ENCODE peak calls at places on chromosomes 6 and 20, in four cellular contexts. B is breast epithelium, J is right lobe of liver, E is lower lobe of right lung. K is an unnamed sample. For H3K4me1, the result is how much of the 10 kb centered on the place peaks cover.

GRCh38 chr6:24930386-24930785 is 5.4 kb downstream of the RIPOR2 start:
- DNase-seq in E (no peak), B (no peak), J (no peak), K (peak)

GRCh38 chr6:105767541-105767940 is 318.6 kb upstream of the PRDM1 start:
- DNase-seq in E (no peak), B (no peak), J (no peak), K (no peak)

GRCh38 chr6:135183532-135184440 is 2.7 kb downstream of the MYB start:
- DNase-seq in J (peak), E (peak), B (peak), K (no peak)

GRCh38 chr20:44142416-44142815 is 44.6 kb downstream of the JPH2 start:
- DNase-seq in E (no peak), J (no peak), B (no peak), K (no peak)

GRCh38 chr6:14910692-14911547 is 334.9 kb upstream of the JARID2 start:
- DNase-seq in E (peak), J (peak), B (no peak), K (no peak)

GRCh38 chr6:32868257-32868788 is 14.3 kb downstream of the PSMB9 start:
- DNase-seq in B (peak), E (peak), J (peak), K (peak)

GRCh38 chr6:2531426-2532208 is 219.1 kb downstream of the MYLK4 start:
- DNase-seq in J (no peak), E (no peak), B (no peak), K (no peak)

GRCh38 chr6:167825759-167826229 is 917 bp upstream of the AFDN start:
- DNase-seq in B (peak), J (peak), E (peak), K (peak)

GRCh38 chr6:26155066-26155925 is 68.1 kb downstream of the HFE start:
- DNase-seq in E (peak), B (peak), J (no peak), K (peak)

GRCh38 chr6:55568779-55569439 is 10.1 kb downstream of the HMGCLL1 start:
- DNase-seq in J (no peak), E (no peak), B (no peak), K (no peak)

GRCh38 chr6:19327246-19327645 is 509.9 kb upstream of the ID4 start:
- DNase-seq in J (no peak), B (no peak), E (no peak), K (no peak)

GRCh38 chr6:120405947-120406346 is 928.3 kb downstream of the TBC1D32 start:
- DNase-seq in J (no peak), B (no peak), E (no peak), K (no peak)

GRCh38 chr6:45619994-45620471 is 242.3 kb upstream of the SUPT3H start:
- DNase-seq in B (no peak), J (no peak), E (no peak), K (no peak)

GRCh38 chr6:20400476-20401402 is 940 bp upstream of the E2F3 start:
- DNase-seq in E (peak), B (no peak), J (peak), K (peak)

GRCh38 chr6:106216527-106216926 is 109.0 kb downstream of the ATG5 start:
- DNase-seq in J (no peak), B (no peak), E (no peak), K (no peak)

GRCh38 chr20:2866236-2866635 is 7.0 kb upstream of the PTPRA start:
- DNase-seq in E (no peak), J (no peak), B (no peak), K (no peak)

GRCh38 chr6:97705568-97705967 is 422.6 kb upstream of the MMS22L start:
- DNase-seq in E (no peak), B (no peak), J (no peak), K (no peak)

GRCh38 chr6:34414999-34415858 is 10.6 kb downstream of the RPS10 start:
- DNase-seq in J (no peak), B (no peak), E (no peak), K (no peak)

GRCh38 chr6:11368264-11368663 is 135.8 kb upstream of the NEDD9 start:
- DNase-seq in B (no peak), E (no peak), J (no peak), K (no peak)
- H3K4me1 ChIP-seq in B (under half), E (half or more), J (under half), K (half or more)

GRCh38 chr20:62553838-62554161 is 78.0 kb upstream of the GATA5 start:
- DNase-seq in E (no peak), J (no peak), B (no peak), K (no peak)

GRCh38 chr20:62554214-62554897 is 78.6 kb upstream of the GATA5 start:
- DNase-seq in B (no peak), J (no peak), E (no peak), K (no peak)

GRCh38 chr20:62557425-62557824 is 81.6 kb upstream of the GATA5 start:
- DNase-seq in E (no peak), J (no peak), B (no peak), K (no peak)

GRCh38 chr20:62554898-62555641 is 79.3 kb upstream of the GATA5 start:
- DNase-seq in E (no peak), B (no peak), J (no peak), K (no peak)

GRCh38 chr20:62555642-62556420 is 80.0 kb upstream of the GATA5 start:
- DNase-seq in J (peak), B (no peak), E (no peak), K (no peak)
- TF ChIP-seq CTCF in J (no peak), B (no peak), E (no peak), K (no peak)

GRCh38 chr6:136492409-136492808 is 57.8 kb downstream of the MAP7 start:
- DNase-seq in B (no peak), J (no peak), E (no peak), K (no peak)
- H3K4me3 ChIP-seq in B (no peak), J (no peak), E (no peak), K (no peak)

GRCh38 chr20:10632681-10633509 is 40.9 kb downstream of the JAG1 start:
- DNase-seq in J (no peak), B (no peak), E (no peak), K (no peak)
- H3K4me1 ChIP-seq in J (under half), B (under half), E (under half), K (under half)

GRCh38 chr6:152824666-152825065 is 74.1 kb downstream of the VIP start:
- DNase-seq in J (no peak), B (no peak), E (no peak), K (no peak)

DNA sequence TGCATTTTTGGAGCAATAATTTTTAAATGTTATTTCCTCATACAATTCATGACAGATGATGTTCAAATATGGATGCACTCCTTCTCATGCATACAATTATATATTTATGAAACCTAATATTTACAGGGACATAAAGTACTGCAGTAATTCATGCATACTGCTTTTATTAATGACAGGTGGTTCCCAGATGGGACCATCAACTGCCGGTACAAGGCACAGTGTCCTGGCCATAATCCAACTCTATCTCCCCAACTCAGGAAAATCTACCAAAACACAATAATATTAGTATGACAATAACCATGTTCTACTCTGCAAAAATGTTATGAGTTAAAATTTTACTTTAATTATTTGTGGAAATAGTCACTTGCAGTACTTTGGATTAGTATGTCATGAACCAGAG is 77.8 kb downstream of the VIP start:
- DNase-seq in J (no peak), E (no peak), B (no peak), K (no peak)
- TF ChIP-seq CTCF in J (no peak), E (no peak), B (no peak), K (no peak)

GRCh38 chr6:28785962-28786679 is 137.7 kb downstream of the TRIM27 start:
- DNase-seq in E (no peak), B (no peak), J (no peak), K (no peak)

GRCh38 chr6:28794175-28795002 is 129.4 kb downstream of the TRIM27 start:
- DNase-seq in E (no peak), B (no peak), J (no peak), K (no peak)

GRCh38 chr6:28791002-28791383 is 132.8 kb downstream of the TRIM27 start:
- DNase-seq in B (no peak), J (no peak), E (no peak), K (no peak)

GRCh38 chr6:28789553-28790083 is 134.2 kb downstream of the TRIM27 start:
- DNase-seq in B (no peak), E (no peak), J (no peak), K (no peak)
- H3K4me3 ChIP-seq in B (peak), E (no peak), J (peak), K (peak)

GRCh38 chr6:107932580-107932979 is 25.4 kb downstream of the SEC63 start:
- DNase-seq in B (no peak), E (no peak), J (no peak), K (no peak)

GRCh38 chr6:107931894-107932293 is 26.1 kb downstream of the SEC63 start:
- DNase-seq in J (no peak), E (no peak), B (no peak), K (no peak)

DNA sequence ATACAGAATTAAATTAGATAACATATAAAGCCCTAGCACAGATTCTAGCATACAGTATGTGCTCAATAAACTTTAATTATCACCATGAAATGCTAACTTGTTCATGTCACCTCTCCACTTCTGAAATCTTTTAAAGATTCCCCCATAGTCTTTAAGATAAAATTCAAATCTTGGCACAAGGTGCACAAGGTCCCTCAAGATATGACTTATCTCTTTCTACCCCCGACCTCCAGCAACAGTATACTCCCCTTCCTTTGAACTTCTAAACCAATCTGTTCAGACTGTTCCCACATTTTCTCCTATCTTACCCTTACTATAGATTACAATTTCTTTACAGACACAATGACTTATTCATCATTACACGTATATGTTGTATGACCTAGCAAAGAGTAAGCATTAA is 29.0 kb downstream of the SEC63 start:
- DNase-seq in B (no peak), J (no peak), E (no peak), K (no peak)
- H3K4me1 ChIP-seq in B (under half), J (under half), E (under half), K (under half)

GRCh38 chr6:166555066-166555465 is 31.4 kb downstream of the RAMACL start:
- DNase-seq in B (no peak), J (no peak), E (no peak), K (no peak)

GRCh38 chr6:166556336-166556735 is 30.1 kb downstream of the RAMACL start:
- DNase-seq in E (no peak), B (no peak), J (no peak), K (no peak)

GRCh38 chr6:166559211-166559610 is 27.3 kb downstream of the RAMACL start:
- DNase-seq in B (no peak), J (no peak), E (no peak), K (no peak)

GRCh38 chr6:166558156-166559025 is 28.1 kb downstream of the RAMACL start:
- DNase-seq in J (no peak), E (no peak), B (no peak), K (no peak)

DNA sequence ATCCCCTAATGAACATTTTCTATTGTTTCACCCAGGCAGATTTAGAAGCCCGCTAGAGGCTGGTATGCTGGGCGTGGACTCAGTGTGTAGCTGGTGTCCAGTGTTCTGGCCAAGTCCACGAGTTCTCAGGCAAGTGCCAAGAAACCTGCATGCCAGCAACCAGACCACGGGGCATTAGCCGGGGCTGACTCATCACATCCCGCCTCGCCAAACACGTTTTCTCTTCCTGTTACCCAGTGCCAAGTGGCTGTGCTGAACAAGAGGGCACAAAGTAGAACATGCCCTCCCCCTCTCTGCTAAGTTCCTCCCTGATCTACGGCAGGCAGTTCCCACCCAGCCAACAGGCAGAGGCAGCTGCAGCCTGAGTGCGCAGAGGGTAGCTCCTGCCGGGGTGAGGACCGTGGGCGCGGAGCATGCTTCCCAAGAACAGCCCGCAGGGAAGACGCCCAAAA is 29.6 kb downstream of the RAMACL start:
- DNase-seq in B (peak), E (peak), J (peak), K (peak)
- TF ChIP-seq CTCF in B (no peak), E (no peak), J (no peak), K (no peak)

GRCh38 chr20:20365593-20365992 is 2.3 kb upstream of the INSM1 start:
- DNase-seq in E (no peak), J (no peak), B (no peak), K (no peak)

GRCh38 chr20:20364747-20365558 is 3.0 kb upstream of the INSM1 start:
- DNase-seq in B (no peak), J (no peak), E (no peak), K (no peak)

GRCh38 chr20:20363449-20364015 is 4.4 kb upstream of the INSM1 start:
- DNase-seq in E (no peak), J (no peak), B (no peak), K (no peak)

GRCh38 chr20:20362774-20363435 is 5.0 kb upstream of the INSM1 start:
- DNase-seq in J (no peak), E (no peak), B (no peak), K (no peak)

DNA sequence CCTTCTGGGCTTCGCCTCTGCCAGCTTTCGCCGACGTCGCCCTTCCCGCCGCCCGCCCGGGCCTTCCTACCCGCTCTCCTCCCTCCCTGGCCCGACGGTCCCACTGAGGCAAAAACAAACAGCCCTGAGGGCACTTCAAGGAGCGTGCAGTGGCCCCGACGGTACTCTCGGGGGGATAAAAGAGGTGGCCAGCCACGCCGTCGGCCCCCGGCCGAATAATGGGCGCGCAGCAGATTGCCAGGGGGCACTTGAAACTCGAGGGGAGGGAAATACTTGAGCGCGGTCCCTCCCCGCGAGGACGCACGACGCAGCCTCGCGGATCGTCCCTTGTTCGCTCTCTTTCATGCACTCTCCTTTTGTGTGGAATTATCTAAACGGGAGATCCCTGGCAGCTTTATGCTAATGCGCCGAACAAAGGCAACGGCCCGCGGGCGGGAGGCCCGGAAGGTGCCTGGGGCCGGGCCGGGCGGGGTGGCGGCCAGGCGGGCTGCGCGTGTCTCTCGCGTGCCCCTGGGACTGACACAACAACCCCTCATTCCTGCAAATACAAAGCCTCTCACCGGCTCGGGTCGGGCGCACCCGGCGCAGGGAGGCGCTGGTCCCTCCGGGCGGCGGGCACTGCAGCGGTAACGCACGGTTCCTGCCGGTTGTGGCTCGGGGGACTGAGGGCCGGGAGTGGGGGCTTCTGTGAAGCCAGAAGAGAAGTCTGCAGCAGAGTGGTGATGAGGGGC is 3.7 kb upstream of the INSM1 start:
- DNase-seq in J (no peak), B (no peak), E (no peak), K (no peak)
- H3K4me3 ChIP-seq in J (no peak), B (peak), E (no peak), K (no peak)

GRCh38 chr6:6699741-6700367 is 111.3 kb downstream of the LY86 start:
- DNase-seq in B (peak), E (peak), J (no peak), K (peak)
- H3K4me1 ChIP-seq in B (under half), E (under half), J (under half), K (under half)